ENCODE peak calls at places on chromosome 9, in four cellular contexts. J is NCI-H460; T is activated CD4-positive, alpha-beta memory T cell treated with anti-CD3 and anti-CD28 coated beads, Interleukin-2, amount 10 ng/mL, durations not matched to agents 7 days and 5 days; S is H7. H is an unnamed sample.

GRCh38 chr9:34163439-34163838 is 15.4 kb upstream of the UBAP1 start:
- DNase-seq in J (no peak), T (no peak), S (no peak), H (no peak)

GRCh38 chr9:136409557-136410455 is 608 bp downstream of the ENTR1 start:
- DNase-seq in J (peak; percentile 13), T (peak; percentile 47), S (peak; percentile 88), H (peak; percentile 44)

GRCh38 chr9:130512199-130512598 is 67.2 kb upstream of the FUBP3 start:
- DNase-seq in J (no peak), T (no peak), S (no peak), H (no peak)

GRCh38 chr9:19409406-19410194 is 791 bp downstream of the ACER2 start:
- DNase-seq in J (no peak), T (peak; percentile 28), S (peak; percentile 72), H (peak; percentile 73)

GRCh38 chr9:18405240-18405639 is 68.7 kb upstream of the ADAMTSL1 start:
- DNase-seq in J (no peak), T (no peak), S (no peak), H (no peak)

GRCh38 chr9:113929634-113930092 is 53.6 kb downstream of the ZNF618 start:
- DNase-seq in J (no peak), T (no peak), S (no peak), H (no peak)

GRCh38 chr9:120715331-120715924 is 1.2 kb upstream of the MEGF9 start:
- DNase-seq in J (no peak), T (no peak), S (peak; percentile 64), H (peak; percentile 70)

GRCh38 chr9:35736201-35736633 is 3.8 kb downstream of the CREB3 start:
- DNase-seq in J (peak; percentile 74), T (peak; percentile 72), S (peak; percentile 84), H (peak; percentile 94)

GRCh38 chr9:1913931-1914330 is 101.2 kb upstream of the SMARCA2 start:
- DNase-seq in J (no peak), T (no peak), S (no peak), H (no peak)

GRCh38 chr9:137428841-137429545 is 5.8 kb downstream of the NOXA1 start:
- DNase-seq in J (no peak), T (no peak), S (peak; percentile 52), H (no peak)

GRCh38 chr9:89946741-89947140 is 341.9 kb downstream of the GADD45G start:
- DNase-seq in J (no peak), T (no peak), S (no peak), H (no peak)

GRCh38 chr9:33151007-33151557 is 16.1 kb downstream of the B4GALT1 start:
- DNase-seq in J (no peak), T (no peak), S (no peak), H (peak; percentile 45)

GRCh38 chr9:34628656-34629491 is at the start of gene ARID3C:
- DNase-seq in J (no peak), T (peak; percentile 45), S (peak; percentile 90), H (no peak)

GRCh38 chr9:35998333-35998732 is 38.4 kb upstream of the RECK start:
- DNase-seq in J (no peak), T (no peak), S (no peak), H (no peak)

GRCh38 chr9:87387351-87388055 is 110.2 kb upstream of the DAPK1 start:
- DNase-seq in J (no peak), T (no peak), S (no peak), H (peak; percentile 64)

GRCh38 chr9:136728548-136729123 is 14.1 kb downstream of the LCN10 start:
- DNase-seq in J (no peak), T (no peak), S (peak; percentile 90), H (peak; percentile 64)

GRCh38 chr9:34810187-34810524 is 100.2 kb upstream of the CCL21 start:
- DNase-seq in J (no peak), T (no peak), S (no peak), H (no peak)

GRCh38 chr9:133114451-133114885 is 6.6 kb downstream of the RALGDS start:
- DNase-seq in J (no peak), T (no peak), S (peak; percentile 56), H (no peak)

GRCh38 chr9:17462869-17463464 is 115.9 kb upstream of the SH3GL2 start:
- DNase-seq in J (peak; percentile 33), T (no peak), S (peak; percentile 12), H (peak; percentile 40)

GRCh38 chr9:94900222-94901018 is 173.9 kb downstream of the AOPEP start:
- DNase-seq in J (no peak), T (no peak), S (no peak), H (no peak)

GRCh38 chr9:20380546-20380945 is 241.8 kb downstream of the MLLT3 start:
- DNase-seq in J (no peak), T (no peak), S (no peak), H (no peak)

GRCh38 chr9:115261656-115262081 is 143.7 kb upstream of the TNC start:
- DNase-seq in J (no peak), T (no peak), S (no peak), H (no peak)

GRCh38 chr9:36632892-36633291 is 60.2 kb downstream of the MELK start:
- DNase-seq in J (peak; percentile 12), T (no peak), S (peak; percentile 24), H (peak; percentile 26)

GRCh38 chr9:3526903-3527652 is 1.3 kb upstream of the RFX3 start:
- DNase-seq in J (no peak), T (peak; percentile 79), S (no peak), H (peak; percentile 76)

GRCh38 chr9:91530829-91531228 is 107.2 kb upstream of the NFIL3 start:
- DNase-seq in J (no peak), T (no peak), S (no peak), H (peak; percentile 89)

GRCh38 chr9:117160254-117160653 is 254.6 kb downstream of the ASTN2 start:
- DNase-seq in J (no peak), T (no peak), S (peak; percentile 6), H (peak; percentile 40)

GRCh38 chr9:121122450-121123032 is 47.8 kb downstream of the CNTRL start:
- DNase-seq in J (no peak), T (no peak), S (no peak), H (no peak)

GRCh38 chr9:101601904-101602765 is 7.4 kb upstream of the PPP3R2 start:
- DNase-seq in J (peak; percentile 57), T (no peak), S (peak; percentile 73), H (peak; percentile 83)

GRCh38 chr9:116437411-116438370 is 249.4 kb upstream of the TRIM32 start:
- DNase-seq in J (no peak), T (no peak), S (no peak), H (peak; percentile 53)

GRCh38 chr9:136239963-136240330 is 5.7 kb downstream of the QSOX2 start:
- DNase-seq in J (no peak), T (no peak), S (no peak), H (no peak)

GRCh38 chr9:134636142-134636507 is 5.5 kb upstream of the COL5A1 start:
- DNase-seq in J (no peak), T (no peak), S (no peak), H (no peak)

GRCh38 chr9:117434568-117434967 is 19.7 kb upstream of the ASTN2 start:
- DNase-seq in J (peak; percentile 29), T (no peak), S (peak; percentile 24), H (peak; percentile 85)

H was measured in mesendoderm.